ENCODE peak calls at places on chromosome 15, in six cellular contexts. P, F, Z, A, H and U are unnamed samples.

GRCh38 chr15:76942331-76942730 is 10.8 kb downstream of the RCN2 start:
- DNase-seq in P (no peak), F (no peak), Z (no peak), A (no peak), H (no peak), U (no peak)

GRCh38 chr15:57751177-57751800 is 44.8 kb downstream of the POLR2M start:
- DNase-seq in P (peak; percentile 66), F (no peak), Z (no peak), A (no peak), H (no peak), U (no peak)

GRCh38 chr15:98931001-98931400 is 76.6 kb downstream of the PGPEP1L start:
- DNase-seq in P (no peak), F (no peak), Z (no peak), A (no peak), H (no peak), U (no peak)

GRCh38 chr15:100918690-100919480 is at the start of gene LRRK1:
- DNase-seq in P (peak; percentile 59), F (peak; percentile 66), Z (peak; percentile 77), A (no peak), H (no peak), U (peak; percentile 73)

GRCh38 chr15:41543521-41543870 is 561 bp downstream of the RPAP1 start:
- DNase-seq in P (no peak), F (no peak), Z (no peak), A (no peak), H (no peak), U (no peak)

GRCh38 chr15:60568883-60569495 is 90.0 kb upstream of the ICE2 start:
- DNase-seq in P (no peak), F (no peak), Z (no peak), A (no peak), H (no peak), U (no peak)

GRCh38 chr15:83358972-83359564 is 74.6 kb upstream of the BNC1 start:
- DNase-seq in P (no peak), F (no peak), Z (no peak), A (no peak), H (no peak), U (no peak)

GRCh38 chr15:101179341-101180153 is 72.3 kb downstream of the CHSY1 start:
- DNase-seq in P (no peak), F (no peak), Z (no peak), A (no peak), H (no peak), U (peak; percentile 69)

GRCh38 chr15:42404461-42405235 is 45.3 kb downstream of the CAPN3 start:
- DNase-seq in P (no peak), F (no peak), Z (no peak), A (no peak), H (no peak), U (no peak)

DNA sequence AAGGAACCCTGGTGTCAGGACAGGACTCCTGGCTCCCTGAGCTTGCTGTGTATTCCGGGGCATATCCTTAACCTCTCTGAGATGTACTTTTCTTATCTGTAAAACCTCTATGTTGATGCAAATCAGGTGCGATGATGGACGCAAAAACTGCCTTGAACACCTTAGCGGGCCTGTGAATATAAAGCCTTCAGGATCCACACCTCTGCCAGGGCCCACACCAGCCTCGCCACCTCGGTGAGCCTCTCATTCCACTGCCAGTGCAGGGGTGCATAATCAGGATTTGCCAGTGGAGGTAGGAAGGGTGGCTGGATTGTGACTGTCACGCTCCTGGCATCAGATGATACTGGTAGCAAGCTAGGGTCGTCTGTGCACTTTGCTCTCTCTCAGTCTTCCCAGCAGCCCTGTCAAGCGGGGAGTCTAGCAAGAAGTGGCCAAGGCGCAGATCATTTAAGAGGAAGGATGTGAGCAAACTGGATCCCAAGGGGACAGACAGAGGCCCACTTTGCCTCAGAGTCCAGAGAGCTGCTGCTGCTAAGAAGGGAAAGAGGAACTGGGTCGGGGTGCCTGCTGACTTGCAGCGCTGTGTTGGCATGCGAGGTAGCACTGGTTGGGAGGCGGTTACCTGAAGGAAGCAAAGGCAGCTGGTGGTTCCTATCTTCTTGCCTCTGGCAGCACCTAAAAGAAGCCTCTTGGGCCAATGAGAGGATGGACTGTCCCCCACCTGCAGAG is 27.9 kb downstream of the SMAD3 start:
- DNase-seq in P (no peak), F (no peak), Z (peak; percentile 62), A (no peak), H (no peak), U (peak; percentile 80)
- H3K4me1 ChIP-seq in P (peaks cover 28% of the 10 kb centered on the region), F (peaks cover 7% of the 10 kb centered on the region), Z (peaks cover 66% of the 10 kb centered on the region), A (peaks cover 71% of the 10 kb centered on the region), H (no peaks in the 10 kb centered on the region), U (peaks cover 5% of the 10 kb centered on the region)

GRCh38 chr15:67117356-67117755 is 52.0 kb downstream of the SMAD3 start:
- DNase-seq in P (no peak), F (no peak), Z (no peak), A (no peak), H (no peak), U (peak; percentile 63)
- H3K4me1 ChIP-seq in P (peaks cover 9% of the 10 kb centered on the region), F (no peaks in the 10 kb centered on the region), Z (peaks cover 74% of the 10 kb centered on the region), A (peaks cover 87% of the 10 kb centered on the region), H (no peaks in the 10 kb centered on the region), U (peaks cover 13% of the 10 kb centered on the region)

GRCh38 chr15:67836134-67836455 is 3.8 kb downstream of the RNU6-1 start:
- DNase-seq in P (peak; percentile 67), F (no peak), Z (no peak), A (no peak), H (no peak), U (no peak)

GRCh38 chr15:67838789-67839332 is 984 bp downstream of the RNU6-1 start:
- DNase-seq in P (peak; percentile 93), F (peak; percentile 81), Z (peak; percentile 86), A (no peak), H (peak; percentile 74), U (peak; percentile 90)

GRCh38 chr15:67835349-67836133 is 4.3 kb downstream of the RNU6-1 start:
- DNase-seq in P (peak; percentile 78), F (peak; percentile 79), Z (no peak), A (no peak), H (no peak), U (no peak)

GRCh38 chr15:67836477-67836876 is 3.4 kb downstream of the RNU6-1 start:
- DNase-seq in P (peak; percentile 85), F (peak; percentile 77), Z (no peak), A (peak; percentile 44), H (no peak), U (no peak)

DNA sequence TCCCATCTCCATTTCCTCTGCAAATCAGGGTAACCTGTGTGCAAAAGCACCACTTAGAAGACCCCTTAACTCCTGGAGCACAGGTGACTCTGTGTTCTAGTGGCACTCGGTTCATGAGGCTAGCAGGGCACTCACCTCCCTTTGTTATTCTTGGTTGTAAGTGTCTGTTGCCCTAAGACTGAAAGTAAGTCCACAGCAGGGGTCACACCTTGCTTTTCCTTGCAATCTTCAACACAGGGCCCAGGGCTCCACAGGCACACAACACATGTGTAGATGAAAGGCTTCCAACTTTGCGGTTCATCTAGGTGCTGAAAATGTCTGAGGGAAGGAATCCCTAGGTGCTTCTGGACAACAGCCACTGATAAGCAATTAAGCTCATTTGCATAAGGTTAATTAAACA is 2.9 kb downstream of the RNU6-1 start:
- DNase-seq in P (no peak), F (no peak), Z (no peak), A (no peak), H (no peak), U (no peak)
- H3K4me1 ChIP-seq in P (peaks cover 33% of the 10 kb centered on the region), F (peaks cover 15% of the 10 kb centered on the region), Z (peaks cover 62% of the 10 kb centered on the region), A (peaks cover 59% of the 10 kb centered on the region), H (no peaks in the 10 kb centered on the region), U (no peaks in the 10 kb centered on the region)

GRCh38 chr15:31337352-31338031 is 10.9 kb downstream of the KLF13 start:
- DNase-seq in P (no peak), F (no peak), Z (no peak), A (no peak), H (no peak), U (no peak)
- H3K4me1 ChIP-seq in P (peaks cover 14% of the 10 kb centered on the region), F (no peaks in the 10 kb centered on the region), Z (peaks cover 100% of the 10 kb centered on the region), A (peaks cover 98% of the 10 kb centered on the region), H (no peaks in the 10 kb centered on the region), U (no peaks in the 10 kb centered on the region)

GRCh38 chr15:85792102-85792731 is 2.5 kb downstream of the KLHL25 start:
- DNase-seq in P (no peak), F (no peak), Z (no peak), A (no peak), H (no peak), U (no peak)

GRCh38 chr15:85786778-85787114 is 8.0 kb downstream of the KLHL25 start:
- DNase-seq in P (no peak), F (no peak), Z (no peak), A (no peak), H (no peak), U (no peak)

GRCh38 chr15:85789496-85789875 is 5.2 kb downstream of the KLHL25 start:
- DNase-seq in P (no peak), F (no peak), Z (no peak), A (no peak), H (no peak), U (no peak)

GRCh38 chr15:85785887-85786777 is 8.6 kb downstream of the KLHL25 start:
- DNase-seq in P (no peak), F (no peak), Z (no peak), A (no peak), H (no peak), U (no peak)

GRCh38 chr15:85788796-85789495 is 5.8 kb downstream of the KLHL25 start:
- DNase-seq in P (no peak), F (no peak), Z (peak; percentile 72), A (no peak), H (no peak), U (peak; percentile 67)
- H3K4me1 ChIP-seq in P (peaks cover 36% of the 10 kb centered on the region), F (peaks cover 12% of the 10 kb centered on the region), Z (peaks cover 39% of the 10 kb centered on the region), A (peaks cover 35% of the 10 kb centered on the region), H (no peaks in the 10 kb centered on the region), U (no peaks in the 10 kb centered on the region)

GRCh38 chr15:40328711-40329240 is 5.3 kb downstream of the INAFM2 start:
- DNase-seq in P (no peak), F (no peak), Z (no peak), A (no peak), H (no peak), U (no peak)

GRCh38 chr15:40329804-40330203 is 6.3 kb downstream of the INAFM2 start:
- DNase-seq in P (no peak), F (no peak), Z (no peak), A (no peak), H (no peak), U (no peak)

GRCh38 chr15:40331637-40332036 is 8.1 kb downstream of the INAFM2 start:
- DNase-seq in P (no peak), F (no peak), Z (no peak), A (no peak), H (no peak), U (peak; percentile 40)

GRCh38 chr15:40331026-40331425 is 7.5 kb downstream of the INAFM2 start:
- DNase-seq in P (no peak), F (no peak), Z (no peak), A (no peak), H (no peak), U (peak; percentile 31)

DNA sequence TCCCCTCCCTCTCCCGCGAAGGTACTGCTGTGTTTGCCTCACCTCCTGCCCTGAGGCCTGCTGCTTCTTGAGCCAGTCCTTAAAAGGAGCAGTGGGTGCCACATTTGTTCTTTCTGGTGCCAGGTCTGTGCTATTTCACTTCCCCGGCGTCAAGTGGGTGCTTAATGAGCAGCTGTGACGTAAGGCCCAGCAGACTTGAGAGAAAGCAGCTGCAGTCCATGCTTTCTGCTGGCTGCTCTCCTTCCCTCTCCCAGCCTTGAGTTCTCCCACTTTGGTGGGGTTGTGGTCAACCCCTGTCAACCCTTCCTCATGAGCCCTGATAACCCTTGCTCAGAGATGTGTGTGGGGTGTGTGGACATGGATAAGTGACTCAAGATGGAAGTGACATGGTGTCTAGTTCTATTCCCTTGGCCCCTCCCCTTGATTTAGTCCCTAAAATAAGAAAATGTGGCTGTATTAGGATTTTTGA is 6.9 kb downstream of the INAFM2 start:
- DNase-seq in P (no peak), F (no peak), Z (peak; percentile 88), A (no peak), H (no peak), U (no peak)
- H3K4me1 ChIP-seq in P (peaks cover 42% of the 10 kb centered on the region), F (peaks cover 24% of the 10 kb centered on the region), Z (peaks cover 98% of the 10 kb centered on the region), A (no peaks in the 10 kb centered on the region), H (no peaks in the 10 kb centered on the region), U (peaks cover 5% of the 10 kb centered on the region)